ENCODE peak calls at places on chromosomes 1 and 21, in seven cellular contexts. L, C, H, O, E, K and X are unnamed samples.

GRCh38 chr1:28173980-28174297 is 2.6 kb downstream of the PTAFR start:
- DNase-seq in E (no peak), L (peak; percentile 43), K (no peak), O (no peak), C (no peak), H (peak; percentile 67), X (no peak)

GRCh38 chr1:54337928-54338327 is 68.3 kb downstream of the SSBP3 start:
- DNase-seq in L (no peak), C (peak; percentile 40), E (no peak), H (peak; percentile 78), O (no peak), K (no peak), X (no peak)

GRCh38 chr1:46458190-46458589 is 31.4 kb upstream of the DMBX1 start:
- DNase-seq in H (no peak), K (no peak), L (no peak), C (peak; percentile 27), E (no peak), O (no peak), X (no peak)

GRCh38 chr21:18382141-18382540 is 21.4 kb downstream of the TMPRSS15 start:
- DNase-seq in L (no peak), K (no peak), E (no peak), O (no peak), C (no peak), H (no peak), X (no peak)

GRCh38 chr21:34593423-34593822 is 21.5 kb downstream of the RCAN1 start:
- DNase-seq in H (no peak), K (no peak), O (no peak), L (no peak), E (no peak), C (no peak), X (no peak)

GRCh38 chr21:32411366-32412161 is 942 bp upstream of the EVA1C start:
- DNase-seq in C (peak; percentile 96), K (peak; percentile 74), O (peak; percentile 65), L (peak; percentile 95), H (peak; percentile 38), E (peak; percentile 96), X (no peak)

GRCh38 chr1:219463629-219464028 is 149.3 kb downstream of the ZC3H11B start:
- DNase-seq in O (no peak), L (no peak), C (no peak), K (no peak), E (no peak), H (no peak), X (no peak)

GRCh38 chr21:38796426-38796825 is 9.3 kb upstream of the ETS2 start:
- DNase-seq in H (peak; percentile 56), E (no peak), L (no peak), K (no peak), O (no peak), C (no peak), X (no peak)

GRCh38 chr21:17613242-17613676 is 558 bp upstream of the BTG3 start:
- DNase-seq in O (no peak), E (peak; percentile 89), C (peak; percentile 68), H (no peak), L (peak; percentile 87), K (no peak), X (no peak)

GRCh38 chr1:66764994-66765578 is 12.8 kb downstream of the DYNLT5 start:
- DNase-seq in L (no peak), O (peak; percentile 25), C (no peak), H (peak; percentile 66), K (peak; percentile 40), E (no peak), X (peak; percentile 36)

GRCh38 chr21:21612446-21612845 is 614.2 kb downstream of the NCAM2 start:
- DNase-seq in L (no peak), O (no peak), K (peak; percentile 69), C (no peak), H (peak; percentile 92), E (no peak), X (peak; percentile 49)

GRCh38 chr1:200033511-200034261 is 6.2 kb downstream of the NR5A2 start:
- DNase-seq in L (no peak), K (peak; percentile 63), H (no peak), C (no peak), O (no peak), E (no peak), X (no peak)

GRCh38 chr1:147496571-147496970 is 44.7 kb upstream of the BCL9 start:
- DNase-seq in C (no peak), O (no peak), L (no peak), K (peak; percentile 62), H (peak; percentile 37), E (no peak), X (peak; percentile 20)

GRCh38 chr1:6386371-6386949 is 7.1 kb downstream of the ACOT7 start:
- DNase-seq in L (no peak), C (no peak), H (peak; percentile 42), O (peak; percentile 74), K (no peak), E (no peak), X (peak; percentile 46)

GRCh38 chr21:25639922-25640670 is 1.0 kb downstream of the JAM2 start:
- DNase-seq in E (no peak), H (no peak), L (no peak), O (no peak), K (peak; percentile 74), C (peak; percentile 71), X (no peak)

GRCh38 chr1:107949467-107950253 is 15.3 kb downstream of the VAV3 start:
- DNase-seq in K (no peak), O (no peak), E (no peak), C (no peak), L (no peak), H (no peak), X (no peak)

GRCh38 chr1:180524915-180525695 is 22.7 kb upstream of the ACBD6 start:
- DNase-seq in E (no peak), L (no peak), K (no peak), O (peak; percentile 52), C (no peak), H (no peak), X (no peak)

GRCh38 chr21:35120631-35121180 is 71.6 kb upstream of the RUNX1 start:
- DNase-seq in K (peak; percentile 11), H (no peak), E (no peak), L (no peak), O (no peak), C (peak; percentile 45), X (no peak)

GRCh38 chr21:42258150-42258884 is 39.4 kb downstream of the ABCG1 start:
- DNase-seq in O (peak; percentile 31), C (peak; percentile 89), L (peak; percentile 84), K (peak; percentile 81), H (peak; percentile 32), E (peak; percentile 87), X (peak; percentile 24)

GRCh38 chr21:32257952-32258785 is 20.7 kb downstream of the MIS18A start:
- DNase-seq in C (no peak), E (no peak), O (peak; percentile 68), L (peak; percentile 57), K (peak; percentile 88), H (peak; percentile 85), X (peak; percentile 76)

GRCh38 chr1:112818990-112819689 is 104.0 kb upstream of the PPM1J start:
- DNase-seq in L (no peak), H (peak; percentile 91), O (no peak), E (no peak), K (no peak), C (no peak), X (no peak)

GRCh38 chr1:179169616-179170467 is 59.6 kb downstream of the ABL2 start:
- DNase-seq in K (no peak), O (peak; percentile 68), L (no peak), C (no peak), E (no peak), H (peak; percentile 85), X (peak; percentile 52)

GRCh38 chr1:31677401-31677800 is 26.4 kb downstream of the COL16A1 start:
- DNase-seq in E (no peak), L (no peak), C (no peak), O (no peak), H (no peak), K (no peak), X (no peak)

GRCh38 chr21:36860736-36861594 is 105.5 kb downstream of the HLCS start:
- DNase-seq in L (no peak), H (peak; percentile 79), C (no peak), O (peak; percentile 52), K (no peak), E (no peak), X (peak; percentile 80)

GRCh38 chr1:45659222-45659621 is 27.1 kb downstream of the GPBP1L1 start:
- DNase-seq in O (no peak), H (no peak), L (no peak), E (no peak), K (no peak), C (no peak), X (no peak)

GRCh38 chr1:59272507-59272906 is 24.4 kb upstream of the FGGY start:
- DNase-seq in E (no peak), O (peak; percentile 80), L (no peak), H (peak; percentile 75), K (no peak), C (no peak), X (peak; percentile 36)

GRCh38 chr1:22184892-22185612 is 42.2 kb upstream of the WNT4 start:
- DNase-seq in H (no peak), K (peak; percentile 75), O (peak; percentile 48), E (peak; percentile 73), C (no peak), L (peak; percentile 65), X (no peak)

DNA sequence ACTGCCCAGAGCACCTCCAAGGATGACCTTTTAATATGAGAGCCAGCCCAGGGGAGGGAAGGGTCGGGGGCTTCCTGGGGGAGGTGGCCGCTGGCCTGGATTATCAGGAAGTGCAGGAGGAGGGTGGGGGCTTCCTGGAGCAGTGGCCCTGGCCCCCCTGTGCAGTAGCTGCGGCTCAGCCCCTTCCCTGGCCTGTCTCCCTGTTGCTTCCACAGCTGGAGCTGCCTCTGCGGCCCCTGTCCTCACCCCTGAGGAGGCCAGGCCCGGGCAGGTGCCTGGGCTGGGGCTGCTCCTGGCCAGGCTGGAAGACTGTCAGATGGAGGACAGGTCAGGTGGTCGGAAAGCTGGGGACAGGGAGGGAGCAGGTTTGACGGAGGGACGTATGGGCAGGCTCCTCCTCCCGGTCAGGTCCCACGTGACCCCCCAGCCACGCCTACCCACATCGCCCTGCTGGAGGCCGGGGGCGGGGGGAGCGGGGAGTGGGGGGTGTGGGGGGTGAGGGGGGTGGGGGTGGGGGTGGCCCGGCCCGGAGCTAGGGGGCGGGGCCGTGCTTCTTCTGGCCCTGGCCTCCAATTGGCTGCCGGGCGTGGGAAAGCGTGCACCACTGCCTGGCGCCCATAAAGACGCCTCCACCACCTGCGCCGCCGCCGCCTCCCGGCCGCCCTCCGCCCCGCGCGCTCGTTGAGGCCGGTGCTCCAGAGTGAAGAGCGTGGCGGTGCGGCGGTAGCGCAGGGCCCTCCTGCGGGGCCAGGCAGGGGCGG is 10.2 kb upstream of the TNFRSF14 start:
- DNase-seq in K (peak; percentile 95), L (peak; percentile 96), H (peak; percentile 66), C (peak; percentile 95), O (peak; percentile 57), E (peak; percentile 97), X (peak; percentile 94)
- H3K27ac ChIP-seq in K (peak overlapping the region; percentile 84), L (peak overlapping the region; percentile 97), H (no peak overlapping the region), C (peak overlapping the region; percentile 96), O (no peak overlapping the region), E (peak overlapping the region; percentile 97), X (peak overlapping the region; percentile 83)

GRCh38 chr1:115879977-115880376 is 39.1 kb upstream of the NHLH2 start:
- DNase-seq in H (no peak), E (no peak), O (no peak), L (no peak), C (no peak), K (peak; percentile 54), X (no peak)
- TF ChIP-seq CTCF in H (no peak), E (no peak), O (no peak), L (no peak), C (no peak), K (peak; percentile 49), X (no peak)

GRCh38 chr1:203682401-203683383 is 56.1 kb downstream of the ATP2B4 start:
- DNase-seq in E (no peak), O (no peak), L (no peak), H (peak; percentile 34), C (no peak), K (peak; percentile 71), X (no peak)
- H3K27ac ChIP-seq in E (peak overlapping the region; percentile 30), O (no peak overlapping the region), L (peak overlapping the region; percentile 24), H (no peak overlapping the region), C (no peak overlapping the region), K (no peak overlapping the region), X (no peak overlapping the region)

GRCh38 chr1:1051127-1051810 is 22.8 kb downstream of the RNF223 start:
- DNase-seq in L (no peak), K (peak; percentile 63), H (no peak), O (no peak), C (no peak), E (no peak), X (no peak)
- TF ChIP-seq CTCF in L (no peak), K (no peak), H (no peak), O (no peak), C (no peak), E (no peak), X (no peak)